ENCODE peak calls at places on chromosome 16, in ten cellular contexts. One of them, this sample, is unnamed. For H3K4me1, the result is how much of the 10 kb centered on the place peaks cover.

GRCh38 chr16:15757075-15757386 is 99.8 kb downstream of the MYH11 start:
- DNase-seq in psoas muscle: no peak
- DNase-seq in breast epithelium: no peak
- DNase-seq in mammary epithelial cell: no peak
- DNase-seq in tibial nerve: no peak
- DNase-seq in IMR-90: no peak
- DNase-seq in HCT116: no peak
- DNase-seq in ascending aorta: no peak
- DNase-seq in adipocyte: no peak
- DNase-seq in neural progenitor cell: no peak
- DNase-seq in this sample: no peak

GRCh38 chr16:63787014-63787413 is 1334.8 kb downstream of the CDH11 start:
- DNase-seq in neural progenitor cell: no peak
- DNase-seq in adipocyte: no peak
- DNase-seq in tibial nerve: no peak
- DNase-seq in ascending aorta: no peak
- DNase-seq in HCT116: no peak
- DNase-seq in mammary epithelial cell: no peak
- DNase-seq in psoas muscle: no peak
- DNase-seq in breast epithelium: no peak
- DNase-seq in IMR-90: no peak
- DNase-seq in this sample: no peak

GRCh38 chr16:88767546-88767945 is 17.5 kb downstream of the PIEZO1 start:
- DNase-seq in neural progenitor cell: no peak
- DNase-seq in mammary epithelial cell: no peak
- DNase-seq in adipocyte: no peak
- DNase-seq in psoas muscle: no peak
- DNase-seq in breast epithelium: no peak
- DNase-seq in ascending aorta: no peak
- DNase-seq in tibial nerve: no peak
- DNase-seq in HCT116: no peak
- DNase-seq in IMR-90: no peak
- DNase-seq in this sample: no peak

GRCh38 chr16:75733305-75734141 is 7.2 kb upstream of the CPHXL start:
- DNase-seq in tibial nerve: peak
- DNase-seq in breast epithelium: no peak
- DNase-seq in neural progenitor cell: peak
- DNase-seq in adipocyte: peak
- DNase-seq in mammary epithelial cell: no peak
- DNase-seq in psoas muscle: no peak
- DNase-seq in ascending aorta: no peak
- DNase-seq in IMR-90: peak
- DNase-seq in HCT116: no peak
- DNase-seq in this sample: no peak

GRCh38 chr16:81817789-81818304 is 38.8 kb downstream of the PLCG2 start:
- DNase-seq in psoas muscle: no peak
- DNase-seq in ascending aorta: no peak
- DNase-seq in HCT116: no peak
- DNase-seq in breast epithelium: no peak
- DNase-seq in tibial nerve: no peak
- DNase-seq in IMR-90: no peak
- DNase-seq in neural progenitor cell: no peak
- DNase-seq in adipocyte: no peak
- DNase-seq in mammary epithelial cell: no peak
- DNase-seq in this sample: no peak

GRCh38 chr16:53896711-53897110 is 192.8 kb downstream of the FTO start:
- DNase-seq in ascending aorta: no peak
- DNase-seq in HCT116: no peak
- DNase-seq in psoas muscle: no peak
- DNase-seq in tibial nerve: no peak
- DNase-seq in IMR-90: no peak
- DNase-seq in breast epithelium: no peak
- DNase-seq in mammary epithelial cell: no peak
- DNase-seq in adipocyte: no peak
- DNase-seq in neural progenitor cell: no peak
- DNase-seq in this sample: no peak

GRCh38 chr16:87543436-87544191 is 50.8 kb upstream of the ZCCHC14 start:
- DNase-seq in psoas muscle: peak
- DNase-seq in breast epithelium: no peak
- DNase-seq in IMR-90: no peak
- DNase-seq in tibial nerve: no peak
- DNase-seq in adipocyte: no peak
- DNase-seq in mammary epithelial cell: no peak
- DNase-seq in HCT116: no peak
- DNase-seq in ascending aorta: no peak
- DNase-seq in neural progenitor cell: no peak
- DNase-seq in this sample: no peak

GRCh38 chr16:88065747-88066142 is 114.5 kb downstream of the BANP start:
- DNase-seq in ascending aorta: no peak
- DNase-seq in breast epithelium: no peak
- DNase-seq in adipocyte: no peak
- DNase-seq in mammary epithelial cell: no peak
- DNase-seq in psoas muscle: no peak
- DNase-seq in IMR-90: no peak
- DNase-seq in neural progenitor cell: no peak
- DNase-seq in tibial nerve: no peak
- DNase-seq in HCT116: no peak
- DNase-seq in this sample: no peak

GRCh38 chr16:66984902-66985311 is 3.5 kb upstream of the CES4A start:
- DNase-seq in IMR-90: no peak
- DNase-seq in HCT116: no peak
- DNase-seq in breast epithelium: no peak
- DNase-seq in tibial nerve: no peak
- DNase-seq in mammary epithelial cell: no peak
- DNase-seq in ascending aorta: no peak
- DNase-seq in neural progenitor cell: no peak
- DNase-seq in adipocyte: no peak
- DNase-seq in psoas muscle: no peak
- DNase-seq in this sample: no peak

GRCh38 chr16:80337786-80338185 is 203.0 kb upstream of the DYNLRB2 start:
- DNase-seq in breast epithelium: no peak
- DNase-seq in neural progenitor cell: no peak
- DNase-seq in mammary epithelial cell: no peak
- DNase-seq in tibial nerve: no peak
- DNase-seq in IMR-90: no peak
- DNase-seq in adipocyte: no peak
- DNase-seq in HCT116: no peak
- DNase-seq in ascending aorta: no peak
- DNase-seq in psoas muscle: no peak
- DNase-seq in this sample: no peak

GRCh38 chr16:84453061-84453752 is 51.3 kb downstream of the MEAK7 start:
- DNase-seq in HCT116: no peak
- DNase-seq in neural progenitor cell: no peak
- DNase-seq in mammary epithelial cell: no peak
- DNase-seq in IMR-90: no peak
- DNase-seq in adipocyte: no peak
- DNase-seq in ascending aorta: no peak
- DNase-seq in tibial nerve: no peak
- DNase-seq in psoas muscle: no peak
- DNase-seq in breast epithelium: peak
- DNase-seq in this sample: no peak

GRCh38 chr16:50547944-50548658 is at the start of gene NKD1:
- DNase-seq in ascending aorta: no peak
- DNase-seq in IMR-90: peak
- DNase-seq in mammary epithelial cell: peak
- DNase-seq in tibial nerve: peak
- DNase-seq in adipocyte: peak
- DNase-seq in breast epithelium: peak
- DNase-seq in psoas muscle: peak
- DNase-seq in neural progenitor cell: peak
- DNase-seq in HCT116: peak
- DNase-seq in this sample: peak

GRCh38 chr16:31471875-31472558 is at the start of gene TGFB1I1:
- DNase-seq in adipocyte: peak
- DNase-seq in mammary epithelial cell: peak
- DNase-seq in tibial nerve: peak
- DNase-seq in neural progenitor cell: peak
- DNase-seq in HCT116: no peak
- DNase-seq in ascending aorta: no peak
- DNase-seq in breast epithelium: no peak
- DNase-seq in IMR-90: peak
- DNase-seq in psoas muscle: peak
- DNase-seq in this sample: no peak

GRCh38 chr16:66525396-66526180 is 24.3 kb downstream of the TK2 start:
- DNase-seq in psoas muscle: no peak
- DNase-seq in breast epithelium: no peak
- DNase-seq in adipocyte: peak
- DNase-seq in neural progenitor cell: no peak
- DNase-seq in tibial nerve: no peak
- DNase-seq in ascending aorta: no peak
- DNase-seq in IMR-90: no peak
- DNase-seq in mammary epithelial cell: peak
- DNase-seq in HCT116: no peak
- DNase-seq in this sample: no peak

GRCh38 chr16:88651276-88651988 is 579 bp upstream of the CYBA start:
- DNase-seq in ascending aorta: peak
- DNase-seq in mammary epithelial cell: no peak
- DNase-seq in IMR-90: no peak
- DNase-seq in tibial nerve: no peak
- DNase-seq in adipocyte: no peak
- DNase-seq in HCT116: peak
- DNase-seq in psoas muscle: peak
- DNase-seq in breast epithelium: no peak
- DNase-seq in neural progenitor cell: peak
- DNase-seq in this sample: no peak

GRCh38 chr16:47732806-47733150 is 271.6 kb downstream of the PHKB start:
- DNase-seq in breast epithelium: no peak
- DNase-seq in psoas muscle: no peak
- DNase-seq in mammary epithelial cell: peak
- DNase-seq in adipocyte: peak
- DNase-seq in ascending aorta: no peak
- DNase-seq in HCT116: peak
- DNase-seq in tibial nerve: no peak
- DNase-seq in neural progenitor cell: no peak
- DNase-seq in IMR-90: peak
- DNase-seq in this sample: no peak

GRCh38 chr16:12272264-12272663 is 295.7 kb downstream of the SNX29 start:
- DNase-seq in neural progenitor cell: no peak
- DNase-seq in tibial nerve: no peak
- DNase-seq in adipocyte: no peak
- DNase-seq in mammary epithelial cell: no peak
- DNase-seq in ascending aorta: no peak
- DNase-seq in breast epithelium: no peak
- DNase-seq in HCT116: no peak
- DNase-seq in IMR-90: no peak
- DNase-seq in psoas muscle: no peak
- DNase-seq in this sample: no peak
- H3K4me3 ChIP-seq in neural progenitor cell: no peak
- H3K4me3 ChIP-seq in tibial nerve: no peak
- H3K4me3 ChIP-seq in adipocyte: no peak
- H3K4me3 ChIP-seq in mammary epithelial cell: no peak
- H3K4me3 ChIP-seq in ascending aorta: no peak
- H3K4me3 ChIP-seq in breast epithelium: no peak
- H3K4me3 ChIP-seq in HCT116: no peak
- H3K4me3 ChIP-seq in IMR-90: no peak
- H3K4me3 ChIP-seq in psoas muscle: no peak
- H3K4me3 ChIP-seq in this sample: no peak

GRCh38 chr16:29808219-29808900 is 2.0 kb downstream of the MAZ start:
- DNase-seq in HCT116: no peak
- DNase-seq in breast epithelium: no peak
- DNase-seq in psoas muscle: no peak
- DNase-seq in neural progenitor cell: no peak
- DNase-seq in tibial nerve: no peak
- DNase-seq in ascending aorta: no peak
- DNase-seq in adipocyte: no peak
- DNase-seq in mammary epithelial cell: no peak
- DNase-seq in IMR-90: no peak
- DNase-seq in this sample: no peak
- H3K4me1 ChIP-seq in HCT116: half or more
- H3K4me1 ChIP-seq in breast epithelium: under half
- H3K4me1 ChIP-seq in psoas muscle: half or more
- H3K4me1 ChIP-seq in neural progenitor cell: under half
- H3K4me1 ChIP-seq in tibial nerve: half or more
- H3K4me1 ChIP-seq in ascending aorta: under half
- H3K4me1 ChIP-seq in adipocyte: under half
- H3K4me1 ChIP-seq in mammary epithelial cell: under half
- H3K4me1 ChIP-seq in IMR-90: under half
- H3K4me1 ChIP-seq in this sample: under half

DNA sequence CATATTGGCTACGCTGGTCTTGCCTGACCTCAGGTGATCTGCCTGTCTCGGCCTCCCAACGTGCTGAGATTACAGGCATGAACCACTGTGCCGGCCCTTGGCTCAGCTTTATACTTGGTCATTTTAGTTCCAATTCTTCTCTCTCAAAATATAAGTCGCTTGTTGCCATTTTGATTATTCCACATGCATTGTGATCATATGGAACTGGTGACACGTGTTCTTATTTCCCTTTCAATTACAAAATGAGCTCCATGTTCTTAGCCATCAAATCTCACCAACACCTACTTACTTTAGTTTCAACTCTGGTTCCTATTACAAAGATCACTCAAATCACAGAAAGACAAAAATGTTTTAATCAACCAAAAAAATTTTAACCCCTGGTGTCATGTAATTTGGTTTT is 1711.7 kb downstream of the TP53TG3F start:
- DNase-seq in breast epithelium: no peak
- DNase-seq in IMR-90: no peak
- DNase-seq in ascending aorta: no peak
- DNase-seq in mammary epithelial cell: no peak
- DNase-seq in neural progenitor cell: no peak
- DNase-seq in adipocyte: no peak
- DNase-seq in tibial nerve: no peak
- DNase-seq in psoas muscle: no peak
- DNase-seq in HCT116: no peak
- DNase-seq in this sample: no peak
- H3K4me3 ChIP-seq in breast epithelium: no peak
- H3K4me3 ChIP-seq in IMR-90: no peak
- H3K4me3 ChIP-seq in ascending aorta: no peak
- H3K4me3 ChIP-seq in mammary epithelial cell: no peak
- H3K4me3 ChIP-seq in neural progenitor cell: no peak
- H3K4me3 ChIP-seq in adipocyte: no peak
- H3K4me3 ChIP-seq in tibial nerve: no peak
- H3K4me3 ChIP-seq in psoas muscle: no peak
- H3K4me3 ChIP-seq in HCT116: no peak
- H3K4me3 ChIP-seq in this sample: no peak

DNA sequence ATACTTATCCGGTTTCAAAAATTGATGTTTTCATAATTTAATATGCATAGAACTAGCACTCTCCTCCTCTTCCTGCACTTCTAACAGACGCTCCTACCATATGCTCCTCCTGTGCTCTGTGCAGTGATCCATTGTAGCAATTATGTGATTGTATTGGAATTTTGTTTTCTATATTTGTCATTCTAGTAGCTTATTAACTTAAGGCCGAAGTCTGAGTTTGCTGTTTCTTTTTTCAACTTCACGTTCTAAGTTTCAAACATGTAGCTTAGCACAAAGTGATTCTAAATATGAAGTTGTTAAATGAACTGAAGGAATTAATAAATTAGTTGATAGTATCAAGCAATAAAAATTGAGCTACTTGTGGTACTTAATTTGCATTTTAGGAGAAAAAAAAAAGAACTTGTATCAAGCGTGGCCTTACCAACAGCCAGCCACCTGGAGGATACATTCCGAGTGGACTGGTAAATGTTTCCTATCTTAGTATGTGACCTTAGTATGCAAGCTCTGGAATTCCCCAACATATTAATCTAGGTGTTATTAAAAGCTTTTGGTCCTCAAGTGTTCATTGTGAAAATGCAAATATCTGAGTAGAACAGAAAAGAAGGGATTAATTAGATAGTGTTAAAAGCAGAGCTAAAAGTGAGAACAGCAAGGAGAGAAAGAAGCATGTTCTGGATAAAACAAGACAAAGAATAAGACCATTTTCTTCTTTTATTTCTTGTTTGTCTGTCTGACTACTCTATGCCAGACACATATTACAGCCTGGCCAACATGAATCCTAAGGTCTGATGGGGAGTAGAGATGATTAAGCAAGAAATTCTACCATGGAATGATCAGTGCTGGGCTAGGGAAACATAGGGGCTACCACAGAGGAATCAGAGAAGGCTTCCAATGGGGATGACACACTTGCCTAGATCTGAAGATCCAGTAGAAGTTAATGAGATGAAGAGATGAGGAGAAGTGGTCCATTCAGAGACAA is 290.4 kb upstream of the MON1B start:
- DNase-seq in ascending aorta: no peak
- DNase-seq in tibial nerve: no peak
- DNase-seq in HCT116: no peak
- DNase-seq in neural progenitor cell: no peak
- DNase-seq in breast epithelium: no peak
- DNase-seq in mammary epithelial cell: no peak
- DNase-seq in psoas muscle: no peak
- DNase-seq in adipocyte: no peak
- DNase-seq in IMR-90: no peak
- DNase-seq in this sample: no peak
- H3K4me1 ChIP-seq in ascending aorta: under half
- H3K4me1 ChIP-seq in tibial nerve: under half
- H3K4me1 ChIP-seq in HCT116: under half
- H3K4me1 ChIP-seq in neural progenitor cell: under half
- H3K4me1 ChIP-seq in breast epithelium: under half
- H3K4me1 ChIP-seq in mammary epithelial cell: under half
- H3K4me1 ChIP-seq in psoas muscle: under half
- H3K4me1 ChIP-seq in adipocyte: under half
- H3K4me1 ChIP-seq in IMR-90: under half
- H3K4me1 ChIP-seq in this sample: under half

This sample was measured in iPS DF 6.9.